ENCODE peak calls at places on chromosomes 6 and 20, in nine cellular contexts. D is Peyer's patch, L is breast epithelium, M is fibroblast of mammary gland, Z is K562, F is right lobe of liver, I is fibroblast of pulmonary artery, C is HL-60, P is MM.1S. K is an unnamed sample.

GRCh38 chr6:54717849-54718455 is 128.6 kb upstream of the FAM83B start:
- DNase-seq in D (no peak), L (no peak), M (peak; percentile 51), Z (peak; percentile 57), F (no peak), I (peak; percentile 64), C (peak; percentile 42), P (peak; percentile 70), K (peak; percentile 80)

GRCh38 chr6:46963626-46964025 is 41.9 kb upstream of the ADGRF5 start:
- DNase-seq in D (no peak), L (no peak), M (peak; percentile 49), Z (no peak), F (no peak), I (peak; percentile 96), C (no peak), P (no peak), K (no peak)

GRCh38 chr20:49431345-49431744 is 51.1 kb downstream of the KCNB1 start:
- DNase-seq in D (no peak), L (no peak), M (no peak), Z (no peak), F (no peak), I (peak; percentile 33), C (no peak), P (no peak), K (peak; percentile 74)

GRCh38 chr6:159788276-159788675 is 1.1 kb downstream of the TCP1 start:
- DNase-seq in D (no peak), L (no peak), M (no peak), Z (no peak), F (no peak), I (no peak), C (no peak), P (peak; percentile 21), K (no peak)

GRCh38 chr6:132919476-132919875 is 105.1 kb downstream of the RPS12 start:
- DNase-seq in D (no peak), L (peak; percentile 64), M (peak; percentile 96), Z (no peak), F (no peak), I (peak; percentile 96), C (no peak), P (no peak), K (peak; percentile 82)

GRCh38 chr6:91273729-91274128 is 686.9 kb upstream of the MAP3K7 start:
- DNase-seq in D (no peak), L (no peak), M (no peak), Z (no peak), F (no peak), I (no peak), C (peak; percentile 15), P (no peak), K (no peak)

GRCh38 chr20:45019764-45020126 is 53.4 kb downstream of the STK4 start:
- DNase-seq in D (no peak), L (no peak), M (no peak), Z (no peak), F (no peak), I (no peak), C (no peak), P (no peak), K (no peak)

GRCh38 chr6:120871416-120872261 is 462.6 kb downstream of the TBC1D32 start:
- DNase-seq in D (peak; percentile 31), L (no peak), M (no peak), Z (no peak), F (no peak), I (no peak), C (no peak), P (no peak), K (no peak)

GRCh38 chr6:116047173-116047933 is 13.3 kb downstream of the FRK start:
- DNase-seq in D (no peak), L (no peak), M (peak; percentile 43), Z (no peak), F (no peak), I (no peak), C (no peak), P (no peak), K (no peak)

GRCh38 chr20:7399575-7399974 is 540.7 kb downstream of the HAO1 start:
- DNase-seq in D (no peak), L (no peak), M (no peak), Z (no peak), F (no peak), I (no peak), C (no peak), P (no peak), K (no peak)

GRCh38 chr6:133887478-133887877 is 1.4 kb upstream of the TCF21 start:
- DNase-seq in D (no peak), L (no peak), M (no peak), Z (no peak), F (no peak), I (no peak), C (no peak), P (no peak), K (no peak)

GRCh38 chr6:94121094-94121493 is 701.7 kb upstream of the EPHA7 start:
- DNase-seq in D (no peak), L (no peak), M (no peak), Z (no peak), F (no peak), I (no peak), C (no peak), P (no peak), K (no peak)

GRCh38 chr6:94127716-94128115 is 708.4 kb upstream of the EPHA7 start:
- DNase-seq in D (no peak), L (no peak), M (no peak), Z (no peak), F (no peak), I (no peak), C (no peak), P (peak; percentile 14), K (no peak)

GRCh38 chr6:94124333-94124732 is 705.0 kb upstream of the EPHA7 start:
- DNase-seq in D (no peak), L (no peak), M (no peak), Z (no peak), F (no peak), I (no peak), C (no peak), P (no peak), K (no peak)
- TF ChIP-seq CTCF in D (no peak), L (no peak), M (no peak), Z (no peak), F (no peak), I (no peak), C (no peak), P (no peak), K (no peak)

GRCh38 chr6:14082287-14082686 is 35.3 kb upstream of the CD83 start:
- DNase-seq in D (no peak), L (no peak), M (no peak), Z (no peak), F (no peak), I (no peak), C (no peak), P (no peak), K (no peak)

GRCh38 chr6:14083262-14083661 is 34.3 kb upstream of the CD83 start:
- DNase-seq in D (no peak), L (no peak), M (no peak), Z (no peak), F (no peak), I (no peak), C (no peak), P (no peak), K (no peak)

GRCh38 chr6:14084388-14084787 is 33.2 kb upstream of the CD83 start:
- DNase-seq in D (no peak), L (no peak), M (no peak), Z (no peak), F (no peak), I (no peak), C (no peak), P (no peak), K (no peak)

GRCh38 chr6:14085176-14085787 is 32.3 kb upstream of the CD83 start:
- DNase-seq in D (no peak), L (no peak), M (no peak), Z (no peak), F (no peak), I (no peak), C (no peak), P (no peak), K (no peak)

GRCh38 chr6:14082771-14083170 is 34.8 kb upstream of the CD83 start:
- DNase-seq in D (no peak), L (no peak), M (no peak), Z (no peak), F (no peak), I (no peak), C (no peak), P (no peak), K (no peak)
- TF ChIP-seq CTCF in D (no peak), L (no peak), M (no peak), Z (no peak), F (no peak), I (no peak), C (no peak), P (no peak), K (no peak)

DNA sequence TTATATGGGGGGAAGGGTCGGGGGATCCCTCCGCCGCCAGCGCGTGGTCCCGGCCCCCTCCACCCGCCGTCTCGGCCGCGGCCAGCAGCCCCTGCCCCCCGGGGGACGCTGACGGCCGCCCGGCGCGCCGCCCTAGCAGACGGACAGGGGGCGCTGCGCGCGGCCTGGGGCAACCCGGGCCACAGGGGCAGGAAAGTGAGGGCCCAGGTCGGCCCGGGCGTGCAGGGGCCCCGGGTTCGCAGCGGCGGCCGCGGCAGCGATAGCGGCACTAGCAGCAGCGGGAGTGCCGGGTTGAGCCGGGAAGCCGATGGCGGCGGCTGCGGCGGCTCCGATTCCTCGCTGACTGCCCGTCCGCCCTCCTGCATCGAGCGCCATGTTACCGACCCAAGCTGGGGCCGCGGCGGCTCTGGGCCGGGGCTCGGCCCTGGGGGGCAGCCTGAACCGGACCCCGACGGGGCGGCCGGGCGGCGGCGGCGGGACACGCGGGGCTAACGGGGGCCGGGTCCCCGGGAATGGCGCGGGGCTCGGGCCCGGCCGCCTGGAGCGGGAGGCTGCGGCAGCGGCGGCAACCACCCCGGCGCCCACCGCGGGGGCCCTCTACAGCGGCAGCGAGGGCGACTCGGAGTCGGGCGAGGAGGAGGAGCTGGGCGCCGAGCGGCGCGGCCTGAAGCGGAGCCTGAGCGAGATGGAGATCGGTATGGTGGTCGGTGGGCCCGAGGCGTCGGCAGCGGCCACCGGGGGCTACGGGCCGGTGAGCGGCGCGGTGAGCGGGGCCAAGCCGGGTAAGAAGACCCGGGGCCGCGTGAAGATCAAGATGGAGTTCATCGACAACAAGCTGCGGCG is 436 bp downstream of the SRF start:
- DNase-seq in D (no peak), L (no peak), M (no peak), Z (no peak), F (peak; percentile 68), I (no peak), C (peak; percentile 4), P (no peak), K (no peak)
- TF ChIP-seq CTCF in D (peak; percentile 58), L (no peak), M (peak; percentile 14), Z (peak; percentile 42), F (peak; percentile 61), I (peak; percentile 11), C (no peak), P (peak; percentile 25), K (peak; percentile 64)

DNA sequence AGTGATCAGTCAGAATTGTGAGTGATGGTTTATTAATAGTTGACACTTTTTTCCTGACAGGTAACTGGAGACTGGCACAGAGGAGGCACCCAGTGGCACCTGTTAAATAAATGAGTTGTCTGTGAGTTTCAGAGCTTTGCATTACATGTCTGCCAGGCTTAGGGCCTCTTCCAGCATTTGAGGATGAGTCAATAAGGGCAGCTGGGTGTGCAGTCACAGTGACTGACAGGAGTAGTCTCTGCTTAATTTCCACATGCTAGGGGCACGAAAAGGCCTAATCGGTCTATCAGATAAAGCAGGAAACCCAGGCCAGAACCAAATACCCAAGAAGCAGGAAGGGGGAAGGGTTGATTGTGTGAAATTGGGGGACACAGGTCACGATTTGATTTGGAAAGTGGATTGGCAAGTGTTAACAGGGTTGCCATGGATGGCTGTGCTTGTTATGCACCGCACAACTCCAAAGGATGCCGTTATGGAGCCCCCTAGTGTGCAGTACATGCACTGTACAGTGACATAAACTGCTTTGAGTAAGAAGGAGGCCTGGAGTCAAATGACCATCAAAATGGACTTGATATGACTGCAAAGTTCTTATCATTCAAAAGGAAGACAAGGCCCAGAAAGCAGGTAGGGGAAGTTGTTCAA is 111.9 kb upstream of the GGTLC1 start:
- DNase-seq in D (no peak), L (no peak), M (peak; percentile 52), Z (peak; percentile 24), F (no peak), I (peak; percentile 76), C (peak; percentile 61), P (peak; percentile 78), K (peak; percentile 28)
- TF ChIP-seq CTCF in D (peak; percentile 44), L (no peak), M (peak; percentile 68), Z (peak; percentile 62), F (peak; percentile 78), I (peak; percentile 96), C (peak; percentile 73), P (peak; percentile 84), K (no peak)